ENCODE peak calls at places on chromosomes 2 and 18, in nine cellular contexts. Z is spleen; D is CD4-positive, alpha-beta memory T cell; J is cardiac muscle cell; Q is ovary; V is right lobe of liver; B is foreskin keratinocyte; L is endodermal cell; H is left ventricle myocardium inferior. P is an unnamed sample.

GRCh38 chr2:53593891-53594585 is 173.6 kb upstream of the CHAC2 start:
- DNase-seq in D (no peak), Q (no peak), B (peak), V (no peak), H (no peak), Z (no peak), L (no peak), J (no peak), P (no peak)

GRCh38 chr2:83261591-83262136 is 1197.4 kb downstream of the SUCLG1 start:
- DNase-seq in V (no peak), B (no peak), L (no peak), Z (no peak), Q (no peak), H (no peak), D (no peak), J (no peak), P (no peak)

GRCh38 chr2:170930132-170931109 is 1.4 kb downstream of the GORASP2 start:
- DNase-seq in Z (peak), V (no peak), D (peak), J (peak), B (peak), H (no peak), Q (no peak), L (peak), P (peak)

GRCh38 chr2:64260817-64261216 is 116.6 kb upstream of the PELI1 start:
- DNase-seq in H (peak), D (no peak), J (no peak), Z (peak), L (peak), Q (no peak), B (no peak), V (peak), P (no peak)

GRCh38 chr2:170680172-170680913 is 34.8 kb upstream of the SP5 start:
- DNase-seq in V (no peak), B (no peak), L (peak), Q (no peak), J (no peak), Z (no peak), D (no peak), H (no peak), P (no peak)

GRCh38 chr2:239146011-239146641 is 254.7 kb downstream of the HDAC4 start:
- DNase-seq in Q (no peak), J (no peak), H (no peak), V (peak), Z (peak), L (no peak), D (no peak), B (no peak), P (no peak)

GRCh38 chr2:230008708-230009066 is 60.0 kb downstream of the SLC16A14 start:
- DNase-seq in V (no peak), J (no peak), H (no peak), D (no peak), B (no peak), L (no peak), Q (no peak), Z (no peak), P (no peak)

GRCh38 chr2:195214072-195214471 is 443.0 kb upstream of the SLC39A10 start:
- DNase-seq in L (no peak), Q (no peak), V (no peak), J (no peak), D (no peak), H (no peak), B (no peak), Z (no peak), P (no peak)

GRCh38 chr2:68917034-68917718 is 35.5 kb downstream of the GKN2 start:
- DNase-seq in H (no peak), Z (no peak), V (no peak), Q (no peak), L (no peak), B (no peak), J (no peak), D (no peak), P (no peak)

GRCh38 chr2:170462433-170463205 is 252.5 kb upstream of the SP5 start:
- DNase-seq in Z (no peak), V (peak), D (no peak), L (peak), J (no peak), Q (no peak), H (no peak), B (no peak), P (peak)

GRCh38 chr2:173952267-173953046 is 12.7 kb downstream of the SP3 start:
- DNase-seq in Q (no peak), V (no peak), D (no peak), B (no peak), Z (no peak), H (no peak), J (no peak), L (no peak), P (no peak)

GRCh38 chr2:37501121-37501520 is 156.7 kb downstream of the QPCT start:
- DNase-seq in L (no peak), J (no peak), Z (no peak), V (no peak), D (no peak), Q (no peak), H (no peak), B (no peak), P (no peak)

GRCh38 chr2:149040451-149040850 is 2.0 kb downstream of the LYPD6B start:
- DNase-seq in V (no peak), J (no peak), H (no peak), Q (no peak), D (no peak), L (peak), B (no peak), Z (no peak), P (peak)

GRCh38 chr18:64330976-64331375 is 182.1 kb upstream of the LINC00305 start:
- DNase-seq in H (no peak), Q (no peak), B (no peak), V (no peak), J (no peak), L (no peak), Z (no peak), D (no peak), P (no peak)

GRCh38 chr2:101985101-101985792 is 6.5 kb upstream of the IL1R2 start:
- DNase-seq in J (no peak), D (no peak), Q (no peak), V (no peak), B (peak), L (no peak), Z (no peak), H (no peak), P (no peak)

GRCh38 chr2:74525717-74526648 is at the start of gene DQX1:
- DNase-seq in H (no peak), Z (peak), V (no peak), Q (no peak), D (no peak), L (peak), B (peak), J (no peak), P (peak)

GRCh38 chr18:79334496-79335233 is 61.1 kb upstream of the NFATC1 start:
- DNase-seq in Z (no peak), J (no peak), B (no peak), V (no peak), L (peak), D (no peak), Q (no peak), H (no peak), P (no peak)

GRCh38 chr2:203880557-203881125 is 13.1 kb downstream of the CTLA4 start:
- DNase-seq in V (no peak), L (peak), B (no peak), D (no peak), Q (no peak), H (no peak), Z (no peak), J (no peak), P (no peak)

GRCh38 chr2:460861-461260 is 173.0 kb upstream of the ALKAL2 start:
- DNase-seq in Q (no peak), V (no peak), J (no peak), B (no peak), H (no peak), D (peak), L (no peak), Z (no peak), P (no peak)

GRCh38 chr2:159712929-159713575 is 746 bp downstream of the MARCHF7 start:
- DNase-seq in V (no peak), Q (no peak), J (peak), Z (no peak), D (peak), L (no peak), H (no peak), B (no peak), P (no peak)

GRCh38 chr2:12861344-12861942 is 144.7 kb downstream of the TRIB2 start:
- DNase-seq in Q (no peak), H (no peak), Z (no peak), D (no peak), J (no peak), L (no peak), B (no peak), V (no peak), P (no peak)

GRCh38 chr2:61658841-61659780 is 121.0 kb upstream of the XPO1 start:
- DNase-seq in Z (no peak), L (no peak), Q (no peak), J (peak), B (no peak), V (no peak), D (no peak), H (no peak), P (no peak)

GRCh38 chr18:79062806-79063205 is 6.4 kb upstream of the ATP9B start:
- DNase-seq in J (no peak), V (no peak), Z (no peak), Q (no peak), B (peak), D (no peak), H (no peak), L (no peak), P (no peak)

GRCh38 chr2:10375570-10376266 is 72.4 kb downstream of the ODC1 start:
- DNase-seq in D (no peak), Q (no peak), V (no peak), L (no peak), B (no peak), Z (no peak), J (no peak), H (no peak), P (no peak)

GRCh38 chr2:161839931-161840330 is 215.7 kb downstream of the SLC4A10 start:
- DNase-seq in L (no peak), Z (no peak), B (no peak), Q (no peak), V (no peak), H (no peak), D (no peak), J (no peak), P (no peak)

GRCh38 chr2:74625658-74626425 is 22.3 kb downstream of the M1AP start:
- DNase-seq in V (no peak), B (no peak), D (no peak), J (no peak), H (no peak), Z (no peak), Q (no peak), L (no peak), P (peak)

GRCh38 chr18:12442946-12443345 is 35.2 kb downstream of the PRELID3A start:
- DNase-seq in Q (no peak), D (no peak), Z (no peak), L (no peak), V (no peak), B (no peak), J (no peak), H (no peak), P (no peak)

GRCh38 chr2:45912109-45912508 is 260.6 kb downstream of the PRKCE start:
- DNase-seq in B (no peak), L (peak), Q (no peak), V (no peak), D (no peak), Z (no peak), H (no peak), J (no peak), P (no peak)

GRCh38 chr2:232441147-232441651 is 14.8 kb upstream of the ALPI start:
- DNase-seq in H (no peak), V (no peak), L (no peak), J (no peak), D (no peak), Q (no peak), Z (no peak), B (no peak), P (peak)

GRCh38 chr2:172083725-172084483 is 1.4 kb upstream of the DLX1 start:
- DNase-seq in H (no peak), Z (no peak), J (no peak), V (no peak), B (no peak), Q (no peak), L (peak), D (peak), P (no peak)

GRCh38 chr2:237488901-237489860 is 2.1 kb downstream of the MLPH start:
- DNase-seq in B (peak), V (no peak), Z (peak), D (no peak), J (no peak), H (no peak), L (peak), Q (no peak), P (no peak)

GRCh38 chr18:78727057-78727739 is 252.4 kb upstream of the SALL3 start:
- DNase-seq in H (no peak), D (no peak), Z (peak), J (no peak), Q (no peak), B (no peak), L (peak), V (no peak), P (peak)

GRCh38 chr2:206232287-206233035 is 42.0 kb upstream of the ZDBF2 start:
- DNase-seq in Q (no peak), H (no peak), D (no peak), L (no peak), J (no peak), V (no peak), Z (no peak), B (no peak), P (peak)

GRCh38 chr2:230137902-230138539 is 69.3 kb upstream of the SLC16A14 start:
- DNase-seq in D (no peak), B (peak), H (no peak), Z (no peak), J (no peak), V (no peak), Q (no peak), L (no peak), P (no peak)

GRCh38 chr2:19785432-19785831 is 116.4 kb downstream of the TTC32 start:
- DNase-seq in Z (no peak), J (no peak), B (no peak), D (no peak), V (no peak), H (no peak), Q (no peak), L (no peak), P (no peak)

GRCh38 chr2:19667085-19667484 is 234.7 kb downstream of the TTC32 start:
- DNase-seq in Q (no peak), L (no peak), J (no peak), V (no peak), H (no peak), D (no peak), Z (no peak), B (no peak), P (no peak)

GRCh38 chr2:236088368-236089057 is 79.7 kb downstream of the GBX2 start:
- DNase-seq in L (no peak), H (no peak), D (no peak), J (no peak), V (no peak), B (no peak), Q (no peak), Z (peak), P (no peak)

GRCh38 chr18:54269924-54270844 is 867 bp downstream of the POLI start:
- DNase-seq in D (no peak), H (no peak), Q (peak), V (peak), J (peak), Z (peak), B (peak), L (peak), P (peak)

GRCh38 chr2:26768759-26769500 is 4.8 kb downstream of the SLC35F6 start:
- DNase-seq in B (no peak), Q (peak), H (peak), L (no peak), V (peak), Z (peak), J (no peak), D (no peak), P (no peak)

GRCh38 chr2:26767894-26768487 is 3.9 kb downstream of the SLC35F6 start:
- DNase-seq in V (peak), D (no peak), H (no peak), Q (no peak), B (no peak), Z (no peak), J (no peak), L (no peak), P (no peak)

GRCh38 chr2:26765475-26766200 is 1.6 kb downstream of the SLC35F6 start:
- DNase-seq in V (no peak), Q (no peak), J (no peak), B (no peak), H (no peak), D (no peak), Z (no peak), L (no peak), P (no peak)

GRCh38 chr2:26764906-26765305 is 822 bp downstream of the SLC35F6 start:
- DNase-seq in V (no peak), L (no peak), H (no peak), B (no peak), Z (no peak), D (no peak), Q (no peak), J (no peak), P (no peak)

GRCh38 chr2:26767129-26767528 is 3.0 kb downstream of the SLC35F6 start:
- DNase-seq in L (no peak), D (no peak), J (peak), V (no peak), B (no peak), Q (no peak), H (no peak), Z (no peak), P (no peak)
- H3K27ac ChIP-seq in L (no peak), D (no peak), J (no peak), V (peak), B (no peak), Q (no peak), H (peak), Z (no peak), P (no peak)

DNA sequence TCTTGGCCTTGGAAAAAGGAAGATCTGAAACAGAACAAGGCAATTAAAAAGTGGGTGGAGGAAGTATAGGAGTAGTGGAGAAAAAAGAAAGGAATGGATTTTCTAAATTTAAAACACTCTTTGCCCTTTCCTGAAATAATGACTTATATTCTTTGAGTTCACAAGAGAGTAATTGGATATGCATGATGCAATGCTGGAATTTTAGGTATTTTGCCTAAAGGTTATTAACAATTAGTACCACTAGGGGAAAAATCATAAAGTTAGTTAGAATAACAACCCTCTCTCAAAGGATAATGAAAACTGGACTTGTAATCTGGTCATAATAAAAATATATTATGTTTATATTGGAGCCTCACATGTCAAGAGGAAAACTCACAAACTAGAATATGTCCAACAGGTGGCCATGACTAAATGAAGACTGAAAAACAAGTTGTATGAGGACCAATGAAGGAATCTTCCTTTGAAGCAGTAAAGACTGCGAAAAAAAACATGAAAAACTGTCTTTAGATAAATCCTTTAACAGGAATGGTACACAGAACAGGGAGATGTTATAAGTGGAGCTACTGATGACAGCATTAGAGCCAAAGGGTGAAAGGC is 281.8 kb downstream of the NCKAP5 start:
- DNase-seq in Z (no peak), H (no peak), L (no peak), J (no peak), V (no peak), Q (no peak), B (no peak), D (no peak), P (no peak)
- H3K27ac ChIP-seq in Z (no peak), H (no peak), L (no peak), J (no peak), V (no peak), Q (no peak), B (no peak), D (no peak), P (no peak)

GRCh38 chr2:214482716-214483115 is 71.9 kb downstream of the VWC2L start:
- DNase-seq in V (no peak), J (no peak), Z (no peak), B (no peak), Q (no peak), H (no peak), D (no peak), L (no peak), P (no peak)

GRCh38 chr2:214489181-214489580 is 78.3 kb downstream of the VWC2L start:
- DNase-seq in L (no peak), H (no peak), Q (no peak), D (no peak), B (no peak), Z (no peak), J (no peak), V (no peak), P (no peak)

GRCh38 chr2:214481204-214481603 is 70.3 kb downstream of the VWC2L start:
- DNase-seq in B (no peak), D (no peak), V (no peak), Q (no peak), Z (no peak), J (peak), L (no peak), H (no peak), P (no peak)

GRCh38 chr2:214484701-214485100 is 73.8 kb downstream of the VWC2L start:
- DNase-seq in L (no peak), Q (no peak), H (no peak), B (no peak), V (no peak), Z (no peak), D (no peak), J (no peak), P (no peak)

GRCh38 chr2:214484239-214484638 is 73.4 kb downstream of the VWC2L start:
- DNase-seq in D (no peak), B (no peak), Q (no peak), L (no peak), V (no peak), H (no peak), Z (no peak), J (no peak), P (no peak)
- H3K27ac ChIP-seq in D (no peak), B (no peak), Q (no peak), L (no peak), V (no peak), H (peak), Z (no peak), J (no peak), P (no peak)

GRCh38 chr2:2270808-2271415 is 60.2 kb downstream of the MYT1L start:
- DNase-seq in B (no peak), Z (no peak), V (no peak), J (no peak), Q (no peak), H (no peak), L (no peak), D (no peak), P (no peak)
- H3K27ac ChIP-seq in B (no peak), Z (no peak), V (no peak), J (no peak), Q (no peak), H (peak), L (peak), D (no peak), P (peak)

GRCh38 chr18:658947-659533 is 1.6 kb downstream of the TYMS start:
- DNase-seq in V (no peak), H (no peak), Q (no peak), D (no peak), J (no peak), L (no peak), Z (no peak), B (no peak), P (no peak)
- H3K27ac ChIP-seq in V (no peak), H (no peak), Q (no peak), D (no peak), J (no peak), L (no peak), Z (no peak), B (no peak), P (peak)

GRCh38 chr2:156340377-156340776 is 7.9 kb upstream of the NR4A2 start:
- DNase-seq in Q (no peak), J (no peak), V (no peak), Z (no peak), L (no peak), D (no peak), H (no peak), B (no peak), P (no peak)

GRCh38 chr2:156339866-156340265 is 7.3 kb upstream of the NR4A2 start:
- DNase-seq in B (no peak), Z (no peak), H (no peak), Q (no peak), L (no peak), D (no peak), J (no peak), V (no peak), P (no peak)

GRCh38 chr2:156339110-156339847 is 6.8 kb upstream of the NR4A2 start:
- DNase-seq in B (no peak), Z (no peak), Q (no peak), L (no peak), H (no peak), V (no peak), J (no peak), D (no peak), P (no peak)

GRCh38 chr2:156340818-156341481 is 8.4 kb upstream of the NR4A2 start:
- DNase-seq in L (peak), Q (no peak), V (no peak), B (peak), D (peak), Z (peak), H (no peak), J (peak), P (peak)

DNA sequence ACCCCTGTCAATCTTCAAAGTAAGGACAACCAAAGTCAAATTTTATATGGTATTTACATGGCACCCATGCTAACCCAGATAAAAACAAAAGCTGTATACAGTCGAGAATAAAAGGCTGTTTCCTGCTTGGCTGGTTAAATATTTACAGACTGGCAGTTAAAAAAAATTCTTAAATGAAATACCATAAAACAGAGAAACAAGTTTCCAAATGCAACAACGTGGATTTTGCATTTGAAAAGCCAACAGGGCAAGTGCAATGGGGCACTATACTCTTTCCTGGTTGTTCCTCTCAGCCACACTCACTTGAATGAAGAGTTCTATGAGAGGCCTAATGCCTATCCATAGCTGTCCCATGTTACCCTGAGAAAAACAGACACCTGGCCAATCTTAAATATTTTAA is 6.1 kb upstream of the NR4A2 start:
- DNase-seq in L (no peak), Z (no peak), B (no peak), V (no peak), H (no peak), Q (no peak), J (no peak), D (no peak), P (no peak)
- H3K27ac ChIP-seq in L (no peak), Z (no peak), B (no peak), V (peak), H (peak), Q (no peak), J (no peak), D (no peak), P (no peak)

GRCh38 chr18:58975296-58975695 is 110.6 kb downstream of the ZNF532 start:
- DNase-seq in H (no peak), L (peak), J (no peak), V (no peak), B (no peak), Z (no peak), D (no peak), Q (no peak), P (no peak)
- H3K27ac ChIP-seq in H (peak), L (no peak), J (peak), V (no peak), B (no peak), Z (peak), D (no peak), Q (no peak), P (no peak)

P was measured in WERI-Rb-1.